ENCODE peak calls at places on chromosomes 13 and 19, in seven cellular contexts. W is HepG2, V is SK-N-SH, F is HCT116, U is K562, C is H1, G is T47D. D is an unnamed sample.

GRCh38 chr13:67043901-67044300 is 186.2 kb downstream of the PCDH9 start:
- DNase-seq in U (no peak), F (no peak), C (no peak), V (no peak), W (no peak), G (no peak), D (no peak)

GRCh38 chr19:38429055-38429810 is 3.2 kb upstream of the RASGRP4 start:
- DNase-seq in W (no peak), C (no peak), U (no peak), V (no peak), G (no peak), F (no peak), D (no peak)

GRCh38 chr13:36067619-36068456 is 63.3 kb downstream of the DCLK1 start:
- DNase-seq in C (no peak), V (no peak), W (no peak), F (no peak), U (no peak), G (no peak), D (no peak)

GRCh38 chr13:114298866-114299265 is 15.4 kb upstream of the CHAMP1 start:
- DNase-seq in C (no peak), G (no peak), F (no peak), W (no peak), V (no peak), U (no peak), D (no peak)

GRCh38 chr19:35928507-35928906 is 7.7 kb upstream of the LRFN3 start:
- DNase-seq in W (no peak), U (no peak), C (no peak), G (no peak), V (no peak), F (no peak), D (no peak)

GRCh38 chr13:50592412-50593145 is 250.9 kb downstream of the DLEU7 start:
- DNase-seq in U (no peak), F (no peak), W (no peak), V (no peak), C (no peak), G (peak), D (no peak)

GRCh38 chr13:30972888-30973377 is 40.5 kb downstream of the TEX26 start:
- DNase-seq in V (no peak), W (no peak), F (no peak), G (peak), C (no peak), U (no peak), D (no peak)

GRCh38 chr13:97231118-97231831 is 9.1 kb downstream of the MBNL2 start:
- DNase-seq in G (no peak), W (no peak), U (no peak), C (no peak), V (no peak), F (no peak), D (no peak)

GRCh38 chr13:42277618-42278276 is 5.8 kb downstream of the AKAP11 start:
- DNase-seq in W (no peak), C (no peak), V (no peak), U (no peak), G (no peak), F (no peak), D (no peak)

GRCh38 chr19:47716270-47716937 is 3.2 kb downstream of the EHD2 start:
- DNase-seq in C (no peak), W (no peak), F (no peak), U (no peak), G (no peak), V (no peak), D (no peak)

GRCh38 chr19:47714339-47714738 is 1.1 kb downstream of the EHD2 start:
- DNase-seq in F (no peak), C (no peak), U (no peak), G (no peak), V (no peak), W (no peak), D (no peak)

GRCh38 chr19:47723573-47723923 is 10.3 kb downstream of the EHD2 start:
- DNase-seq in F (no peak), W (peak), V (no peak), G (peak), U (no peak), C (no peak), D (no peak)

GRCh38 chr19:47720669-47721068 is 7.4 kb downstream of the EHD2 start:
- DNase-seq in F (no peak), C (no peak), W (no peak), G (no peak), U (no peak), V (no peak), D (no peak)

DNA sequence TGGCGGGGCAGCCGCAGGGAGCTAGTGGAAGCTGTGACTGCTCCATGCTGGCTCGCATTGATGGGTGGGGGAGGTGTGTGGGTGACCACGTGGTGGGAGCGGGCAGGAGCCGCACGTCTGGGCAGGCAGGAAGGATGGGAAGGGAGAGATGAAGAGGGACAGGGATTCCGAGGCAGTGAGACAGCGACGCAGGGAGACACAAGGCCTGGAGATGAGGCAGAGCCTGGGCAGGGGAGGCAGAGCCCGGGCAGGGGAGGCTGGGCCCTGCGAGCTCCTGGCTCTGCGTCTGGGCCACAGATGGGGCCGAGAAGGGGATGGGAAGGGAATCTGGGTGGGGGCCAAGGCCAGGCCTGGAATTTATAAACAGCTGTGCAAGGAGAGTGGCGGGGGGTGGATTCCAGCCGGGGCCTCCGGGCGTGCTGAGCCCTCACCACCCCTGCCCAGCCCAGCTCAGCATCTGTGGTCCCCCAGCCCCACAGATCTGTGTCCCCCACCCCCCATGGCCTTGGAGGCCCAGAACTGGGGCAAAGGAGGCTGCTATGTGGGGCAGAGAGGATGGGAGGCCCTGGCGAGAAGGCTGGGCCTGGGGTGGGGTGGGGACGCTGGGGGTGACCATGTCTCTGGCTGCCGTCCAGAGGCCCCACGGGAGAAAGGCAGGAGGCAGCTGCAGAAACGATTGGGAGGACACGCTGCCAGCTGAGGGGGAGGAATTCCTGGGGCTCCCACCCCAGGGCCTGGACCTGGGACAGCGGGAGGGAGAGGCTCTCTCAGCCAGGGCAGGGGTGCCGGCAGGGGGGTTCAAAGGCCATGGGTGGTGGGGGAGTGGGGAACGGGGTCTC is 6.0 kb downstream of the EHD2 start:
- DNase-seq in G (no peak), F (no peak), W (peak), U (no peak), C (no peak), V (peak), D (no peak)
- TF ChIP-seq JUND in G (no peak), F (no peak), W (no peak), U (no peak), C (no peak), V (no peak), D (no peak)

GRCh38 chr13:27130223-27131015 is 41.2 kb downstream of the USP12 start:
- DNase-seq in U (no peak), V (no peak), F (no peak), W (no peak), G (no peak), C (no peak), D (no peak)
- TF ChIP-seq JUND in U (no peak), V (peak), F (no peak), W (no peak), G (no peak), C (no peak), D (no peak)

GRCh38 chr13:54445453-54445852 is 1416.8 kb downstream of the OLFM4 start:
- DNase-seq in C (no peak), G (no peak), F (no peak), U (no peak), W (no peak), V (no peak), D (no peak)
- TF ChIP-seq JUND in C (no peak), G (no peak), F (no peak), U (no peak), W (no peak), V (no peak), D (no peak)

DNA sequence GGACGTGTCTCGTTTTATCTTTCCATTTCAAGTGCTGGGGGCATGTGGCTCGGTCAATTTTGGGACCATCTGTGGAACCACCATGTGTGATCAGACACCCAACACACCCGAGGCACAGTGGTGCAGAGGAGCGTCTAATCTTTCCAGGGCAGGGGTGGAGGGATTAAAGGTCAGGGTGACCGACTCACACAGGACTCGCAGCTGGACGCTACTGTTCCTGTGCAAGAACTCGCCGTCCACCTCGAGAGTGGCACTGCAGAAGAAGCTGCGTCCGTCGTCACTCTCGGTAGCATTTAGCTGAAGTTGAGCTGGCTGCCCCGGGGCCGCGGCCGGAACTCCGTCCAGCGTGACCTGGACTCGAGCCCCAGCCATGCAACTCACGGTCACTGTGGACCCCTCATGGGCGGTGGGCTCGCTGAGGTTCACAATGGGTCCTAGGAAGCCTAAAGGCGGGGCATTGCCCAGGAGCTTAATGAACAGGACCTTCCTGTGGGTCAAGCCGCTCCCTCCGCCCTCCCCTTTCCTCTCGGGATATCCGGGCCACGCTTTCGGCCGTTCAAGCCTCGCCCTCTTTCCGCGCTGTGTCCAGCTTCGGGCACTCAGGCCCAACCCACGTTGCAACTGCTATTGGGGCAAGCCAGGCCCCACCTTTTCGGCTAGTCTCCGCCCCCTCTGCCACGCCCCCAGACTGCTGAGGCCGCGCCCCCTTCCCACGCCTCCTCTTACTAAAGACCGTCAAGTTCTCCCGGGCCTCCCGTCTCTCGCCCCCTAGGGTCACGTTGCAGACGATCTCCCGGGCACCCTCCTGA is 1.2 kb upstream of the RAVER1 start:
- DNase-seq in F (peak), G (peak), V (peak), C (peak), W (peak), U (peak), D (no peak)
- TF ChIP-seq JUND in F (no peak), G (no peak), V (no peak), C (no peak), W (no peak), U (peak), D (no peak)

DNA sequence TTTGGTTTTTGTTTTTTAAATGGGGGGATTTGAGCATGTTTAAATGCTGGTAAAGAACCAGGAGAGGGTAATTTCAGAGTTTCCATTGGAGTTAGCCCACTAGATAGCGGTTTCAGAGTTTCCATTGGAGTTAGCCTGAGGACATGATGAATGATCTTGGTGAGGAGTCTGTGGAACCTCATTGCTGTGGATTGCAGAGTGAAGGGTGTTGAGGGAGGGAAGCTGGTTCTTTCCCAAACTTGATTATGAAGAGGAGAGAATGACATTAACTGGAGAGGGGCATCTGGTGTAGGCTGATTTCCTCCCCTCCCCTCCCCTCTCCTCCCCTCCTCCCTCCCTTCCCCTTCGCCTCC is 5.0 kb downstream of the WASF3 start:
- DNase-seq in F (no peak), U (no peak), G (no peak), C (no peak), V (peak), W (no peak), D (no peak)
- TF ChIP-seq JUND in F (no peak), U (no peak), G (no peak), C (no peak), V (no peak), W (no peak), D (no peak)

DNA sequence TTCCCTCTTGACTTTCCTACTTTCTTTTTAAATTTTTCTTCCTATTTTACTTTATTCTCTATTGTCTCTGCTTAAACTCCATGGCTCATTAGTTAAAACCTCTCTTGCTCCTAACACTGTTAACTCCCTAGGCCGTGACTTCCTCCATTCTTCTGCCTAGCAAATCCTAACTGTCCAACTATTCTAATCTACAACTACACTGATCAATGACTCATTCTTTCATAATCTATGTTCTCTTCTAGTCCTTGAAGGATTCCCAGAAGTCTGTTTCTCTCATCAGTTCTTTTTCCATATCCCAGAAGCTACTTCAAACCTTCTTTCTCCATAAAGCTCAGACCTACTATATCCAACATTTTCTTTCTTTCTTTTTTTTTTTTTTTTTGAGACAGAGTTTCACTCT is 66.9 kb downstream of the MICU2 start:
- DNase-seq in U (no peak), C (no peak), W (no peak), F (no peak), G (no peak), V (no peak), D (no peak)
- TF ChIP-seq JUND in U (peak), C (no peak), W (no peak), F (no peak), G (no peak), V (no peak), D (no peak)

DNA sequence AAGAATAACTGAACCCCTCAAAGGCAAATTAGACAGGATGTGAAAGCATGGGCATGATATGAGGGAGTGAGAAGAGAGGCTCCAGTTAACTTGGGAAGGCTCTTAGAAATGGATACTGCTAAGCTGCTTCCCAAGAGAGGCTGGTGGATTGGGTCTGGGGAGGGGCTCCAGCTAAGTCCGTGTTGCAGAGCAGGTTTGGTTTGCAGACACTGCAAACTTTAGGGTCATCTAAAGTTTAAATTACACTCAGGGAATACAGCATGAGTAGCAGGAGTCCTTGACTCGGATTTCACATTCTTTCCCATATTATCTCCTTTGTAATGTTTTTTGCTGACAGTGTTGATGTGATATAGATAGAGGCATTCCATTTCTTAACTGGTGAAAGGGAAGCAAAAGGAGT is 31.8 kb downstream of the SGCG start:
- DNase-seq in F (no peak), G (peak), U (no peak), V (no peak), C (no peak), W (no peak), D (no peak)
- TF ChIP-seq JUND in F (no peak), G (no peak), U (no peak), V (no peak), C (no peak), W (no peak), D (no peak)

GRCh38 chr13:91269237-91269636 is 78.2 kb upstream of the MIR17HG start:
- DNase-seq in V (no peak), C (no peak), G (no peak), F (no peak), W (no peak), U (no peak), D (no peak)

GRCh38 chr13:91264484-91264883 is 83.0 kb upstream of the MIR17HG start:
- DNase-seq in C (no peak), G (no peak), U (no peak), V (no peak), W (no peak), F (no peak), D (no peak)

GRCh38 chr13:91273675-91274074 is 73.8 kb upstream of the MIR17HG start:
- DNase-seq in W (no peak), C (no peak), F (no peak), V (no peak), U (no peak), G (no peak), D (no peak)

GRCh38 chr13:91272235-91272777 is 75.2 kb upstream of the MIR17HG start:
- DNase-seq in U (no peak), V (no peak), F (no peak), W (no peak), G (no peak), C (no peak), D (no peak)

GRCh38 chr13:91270031-91270430 is 77.5 kb upstream of the MIR17HG start:
- DNase-seq in V (no peak), W (no peak), G (no peak), U (no peak), C (no peak), F (no peak), D (no peak)
- TF ChIP-seq JUND in V (no peak), W (no peak), G (no peak), U (no peak), C (no peak), F (no peak), D (no peak)

GRCh38 chr19:13118424-13119193 is 545 bp downstream of the NACC1 start:
- DNase-seq in U (peak), W (peak), G (peak), F (no peak), C (peak), V (peak), D (no peak)

GRCh38 chr19:13121551-13122274 is 3.6 kb downstream of the NACC1 start:
- DNase-seq in V (no peak), G (no peak), C (no peak), F (no peak), W (no peak), U (no peak), D (no peak)

GRCh38 chr19:13122275-13122878 is 4.3 kb downstream of the NACC1 start:
- DNase-seq in G (no peak), W (no peak), F (no peak), C (no peak), U (no peak), V (no peak), D (no peak)

GRCh38 chr19:13119654-13120053 is 1.6 kb downstream of the NACC1 start:
- DNase-seq in V (no peak), C (no peak), U (no peak), G (no peak), W (no peak), F (no peak), D (no peak)

GRCh38 chr19:13120817-13121216 is 2.8 kb downstream of the NACC1 start:
- DNase-seq in C (no peak), V (no peak), G (no peak), F (no peak), U (no peak), W (no peak), D (no peak)
- TF ChIP-seq JUND in C (no peak), V (no peak), G (no peak), F (no peak), U (no peak), W (no peak), D (no peak)

DNA sequence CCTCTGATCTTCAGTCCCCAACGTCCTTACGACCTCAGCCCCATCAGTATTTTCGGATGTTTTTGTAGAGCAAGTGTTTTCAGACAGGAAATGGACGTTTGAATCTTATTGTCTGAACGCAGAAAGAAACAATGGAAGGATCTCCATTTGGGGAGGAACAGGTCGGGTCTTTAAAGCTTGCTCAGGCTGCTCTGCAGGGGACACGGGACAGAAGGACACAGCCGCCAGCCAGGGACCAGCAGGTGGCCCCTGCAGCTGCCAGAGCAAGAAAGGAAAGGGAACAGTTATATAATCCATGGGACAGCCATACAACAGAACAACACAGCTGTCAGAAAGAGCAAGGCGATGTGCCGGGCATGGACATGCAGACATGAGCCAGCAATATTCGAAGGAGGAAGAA is 18.5 kb upstream of the IGLON5 start:
- DNase-seq in U (no peak), G (no peak), W (no peak), C (no peak), V (no peak), F (no peak), D (no peak)
- TF ChIP-seq JUND in U (no peak), G (no peak), W (no peak), C (no peak), V (no peak), F (no peak), D (no peak)